ENCODE peak calls at places on chromosome 7, in six cellular contexts. M is left lung, V is A549, F is mucosa of descending colon, A is brain microvascular endothelial cell, W is tibial artery. U is an unnamed sample.
A peak's percentile ranks its signal among the peaks of the same experiment; 100 is the strongest.

GRCh38 chr7:131111-132094 is 61.0 kb upstream of the FAM20C start:
- DNase-seq in M (peak; percentile 51), V (no peak), F (peak; percentile 40), A (no peak), W (peak; percentile 55), U (peak; percentile 17)

GRCh38 chr7:14197280-14197679 is 207.8 kb upstream of the ETV1 start:
- DNase-seq in M (no peak), V (no peak), F (no peak), A (peak; percentile 41), W (no peak), U (no peak)

GRCh38 chr7:11155883-11156282 is 182.2 kb downstream of the PHF14 start:
- DNase-seq in M (no peak), V (no peak), F (no peak), A (no peak), W (no peak), U (peak; percentile 64)

GRCh38 chr7:112086496-112087254 is 119.5 kb downstream of the DOCK4 start:
- DNase-seq in M (no peak), V (no peak), F (no peak), A (no peak), W (no peak), U (no peak)

GRCh38 chr7:143931739-143932138 is 3.3 kb upstream of the OR2F2 start:
- DNase-seq in M (no peak), V (no peak), F (no peak), A (no peak), W (no peak), U (peak; percentile 46)

GRCh38 chr7:38211940-38212339 is 33.9 kb downstream of the STARD3NL start:
- DNase-seq in M (no peak), V (no peak), F (no peak), A (no peak), W (peak; percentile 21), U (peak; percentile 58)

GRCh38 chr7:92748509-92748908 is 87.9 kb downstream of the CDK6 start:
- DNase-seq in M (no peak), V (no peak), F (no peak), A (no peak), W (no peak), U (no peak)

GRCh38 chr7:28806841-28807240 is 151.3 kb downstream of the TRIL start:
- DNase-seq in M (no peak), V (no peak), F (no peak), A (no peak), W (no peak), U (peak; percentile 83)

GRCh38 chr7:4164556-4164955 is 517.5 kb upstream of the FOXK1 start:
- DNase-seq in M (no peak), V (peak; percentile 40), F (no peak), A (no peak), W (no peak), U (no peak)

GRCh38 chr7:135390829-135391228 is 119.1 kb downstream of the CNOT4 start:
- DNase-seq in M (no peak), V (no peak), F (no peak), A (no peak), W (no peak), U (no peak)

GRCh38 chr7:1092806-1093505 is 5.0 kb downstream of the GPER1 start:
- DNase-seq in M (no peak), V (no peak), F (no peak), A (no peak), W (no peak), U (no peak)

GRCh38 chr7:117489435-117489834 is 9.6 kb downstream of the CFTR start:
- DNase-seq in M (no peak), V (no peak), F (no peak), A (no peak), W (no peak), U (no peak)

GRCh38 chr7:151687523-151688235 is 168.0 kb upstream of the RHEB start:
- DNase-seq in M (peak; percentile 78), V (peak; percentile 99), F (no peak), A (peak; percentile 91), W (peak; percentile 78), U (peak; percentile 97)

GRCh38 chr7:29500719-29501118 is 62.9 kb upstream of the PRR15 start:
- DNase-seq in M (no peak), V (no peak), F (no peak), A (no peak), W (no peak), U (no peak)

GRCh38 chr7:117219485-117219884 is 103.4 kb downstream of the WNT2 start:
- DNase-seq in M (no peak), V (no peak), F (no peak), A (no peak), W (no peak), U (peak; percentile 45)

GRCh38 chr7:81064446-81064845 is 145.6 kb upstream of the SEMA3C start:
- DNase-seq in M (no peak), V (no peak), F (peak; percentile 18), A (no peak), W (no peak), U (no peak)

GRCh38 chr7:1030444-1031070 is 13.8 kb upstream of the GPR146 start:
- DNase-seq in M (no peak), V (no peak), F (no peak), A (no peak), W (no peak), U (no peak)

GRCh38 chr7:78039791-78040776 is 241.5 kb downstream of the PHTF2 start:
- DNase-seq in M (no peak), V (peak; percentile 38), F (peak; percentile 61), A (no peak), W (peak; percentile 26), U (no peak)

GRCh38 chr7:106777666-106778299 is 87.3 kb upstream of the PIK3CG start:
- DNase-seq in M (no peak), V (no peak), F (no peak), A (no peak), W (no peak), U (no peak)

GRCh38 chr7:106781007-106781406 is 84.1 kb upstream of the PIK3CG start:
- DNase-seq in M (no peak), V (no peak), F (no peak), A (no peak), W (no peak), U (no peak)

GRCh38 chr7:106778656-106779250 is 86.3 kb upstream of the PIK3CG start:
- DNase-seq in M (no peak), V (no peak), F (no peak), A (no peak), W (no peak), U (peak; percentile 58)

GRCh38 chr7:106781828-106782544 is 83.1 kb upstream of the PIK3CG start:
- DNase-seq in M (no peak), V (no peak), F (no peak), A (no peak), W (no peak), U (no peak)

GRCh38 chr7:106779877-106780276 is 85.2 kb upstream of the PIK3CG start:
- DNase-seq in M (no peak), V (peak; percentile 25), F (peak; percentile 75), A (no peak), W (no peak), U (no peak)
- TF ChIP-seq CTCF in M (no peak), V (no peak), F (peak; percentile 36), A (no peak), W (no peak), U (no peak)

GRCh38 chr7:18754766-18755165 is 259.2 kb downstream of the HDAC9 start:
- DNase-seq in M (no peak), V (no peak), F (no peak), A (peak; percentile 27), W (no peak), U (peak; percentile 50)
- H3K4me3 ChIP-seq in M (no peak overlapping the region), V (no peak overlapping the region), F (no peak overlapping the region), A (peak overlapping the region; percentile 6), W (no peak overlapping the region), U (peak overlapping the region; percentile 2)

DNA sequence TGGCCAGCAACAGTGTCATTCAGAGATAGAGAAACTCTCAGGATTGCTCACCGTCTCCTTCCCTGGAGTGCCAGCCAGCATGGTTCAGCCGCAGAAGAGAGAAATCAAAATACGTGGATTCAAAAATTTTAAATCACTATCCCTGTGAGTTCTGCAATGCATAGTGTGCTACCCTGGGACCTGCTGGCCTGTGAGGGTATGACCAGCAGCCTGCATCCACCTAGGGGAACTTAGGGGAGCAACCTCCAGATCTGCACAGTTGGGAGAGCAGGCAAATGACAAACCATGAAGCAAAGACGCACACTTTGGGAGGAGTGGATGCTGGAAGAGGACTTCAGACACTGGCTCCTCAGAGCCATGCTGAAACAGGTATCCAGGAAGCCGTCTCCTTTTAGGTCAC is 639.3 kb downstream of the TNS3 start:
- DNase-seq in M (no peak), V (no peak), F (no peak), A (no peak), W (no peak), U (no peak)
- TF ChIP-seq CTCF in M (no peak), V (no peak), F (no peak), A (no peak), W (no peak), U (no peak)

DNA sequence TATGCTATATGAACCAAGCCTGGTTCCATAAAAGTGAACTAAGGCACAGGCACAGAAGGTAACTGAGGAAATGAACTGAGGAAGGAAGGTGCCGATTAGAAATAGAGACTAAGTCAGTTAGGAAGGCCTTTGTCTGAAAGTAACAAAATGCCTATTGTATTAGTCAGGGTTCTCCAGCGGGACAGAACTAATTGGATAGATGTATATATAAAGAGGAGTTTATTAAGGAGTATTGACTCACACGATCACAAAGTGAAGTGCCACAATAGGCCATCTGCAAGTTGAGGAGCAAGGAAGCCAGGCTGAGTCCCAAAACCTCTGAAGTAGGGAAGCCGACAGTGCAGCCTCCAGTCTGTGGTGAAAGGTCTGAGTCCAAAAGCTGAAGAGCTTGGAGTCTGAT is 13.9 kb upstream of the PLXNA4 start:
- DNase-seq in M (no peak), V (no peak), F (no peak), A (no peak), W (no peak), U (no peak)
- H3K4me3 ChIP-seq in M (no peak overlapping the region), V (no peak overlapping the region), F (no peak overlapping the region), A (no peak overlapping the region), W (no peak overlapping the region), U (no peak overlapping the region)

GRCh38 chr7:50981743-50982142 is 199.0 kb upstream of the GRB10 start:
- DNase-seq in M (no peak), V (no peak), F (no peak), A (no peak), W (no peak), U (no peak)
- TF ChIP-seq CTCF in M (no peak), V (no peak), F (no peak), A (no peak), W (no peak), U (no peak)

GRCh38 chr7:27149817-27150567 is 2.4 kb downstream of the HOXA3 start:
- DNase-seq in M (no peak), V (no peak), F (peak; percentile 52), A (no peak), W (no peak), U (no peak)
- H3K4me3 ChIP-seq in M (peak overlapping the region; percentile 41), V (peak overlapping the region; percentile 49), F (peak overlapping the region; percentile 74), A (no peak overlapping the region), W (peak overlapping the region; percentile 78), U (peak overlapping the region; percentile 84)